ENCODE peak calls at places on chromosomes 5 and 9, in six cellular contexts. F, Z, Q, S, I and R are unnamed samples.

GRCh38 chr5:67089200-67089725 is 107.3 kb downstream of the CD180 start:
- DNase-seq in Z (no peak), I (no peak), F (no peak), Q (peak; percentile 15), S (no peak), R (no peak)

GRCh38 chr9:91207889-91208651 is 153.6 kb downstream of the AUH start:
- DNase-seq in F (no peak), Q (no peak), Z (no peak), S (no peak), I (no peak), R (no peak)

GRCh38 chr9:85053206-85053605 is 383.7 kb downstream of the NTRK2 start:
- DNase-seq in Q (no peak), I (no peak), F (no peak), S (no peak), Z (no peak), R (no peak)

GRCh38 chr9:77601476-77602056 is 46.6 kb downstream of the GNA14 start:
- DNase-seq in Z (no peak), Q (no peak), I (no peak), S (no peak), F (no peak), R (no peak)

GRCh38 chr5:95392593-95393182 is 1.5 kb downstream of the FAM81B start:
- DNase-seq in Q (no peak), Z (no peak), I (no peak), F (no peak), S (peak; percentile 16), R (no peak)

GRCh38 chr9:123394291-123395235 is 38.6 kb downstream of the CRB2 start:
- DNase-seq in Z (no peak), F (no peak), S (no peak), Q (no peak), I (no peak), R (no peak)

GRCh38 chr9:35051069-35051967 is 21.1 kb downstream of the VCP start:
- DNase-seq in I (no peak), F (peak; percentile 65), S (no peak), Z (peak; percentile 41), Q (no peak), R (no peak)

GRCh38 chr9:72589684-72590555 is 68.5 kb downstream of the TMC1 start:
- DNase-seq in I (no peak), Z (no peak), F (no peak), S (no peak), Q (no peak), R (peak; percentile 13)

GRCh38 chr9:97766092-97766491 is 69.0 kb upstream of the XPA start:
- DNase-seq in S (no peak), Q (no peak), I (no peak), F (no peak), Z (no peak), R (no peak)

GRCh38 chr5:135553688-135554462 is 18.1 kb upstream of the NEUROG1 start:
- DNase-seq in F (peak; percentile 46), Q (no peak), S (no peak), Z (peak; percentile 52), I (no peak), R (no peak)

GRCh38 chr5:142684508-142685031 is 1.3 kb downstream of the FGF1 start:
- DNase-seq in S (no peak), Z (no peak), F (peak; percentile 55), Q (no peak), I (no peak), R (no peak)

GRCh38 chr5:122415481-122416120 is 103.6 kb downstream of the SNCAIP start:
- DNase-seq in I (no peak), F (peak; percentile 79), Z (peak; percentile 53), S (peak; percentile 41), Q (peak; percentile 49), R (no peak)

GRCh38 chr5:43193952-43194321 is 1.9 kb downstream of the NIM1K start:
- DNase-seq in Q (no peak), I (no peak), Z (no peak), S (no peak), F (no peak), R (no peak)

GRCh38 chr5:176638437-176638836 is 8.0 kb downstream of the EIF4E1B start:
- DNase-seq in Q (no peak), I (no peak), S (no peak), Z (no peak), F (no peak), R (no peak)

GRCh38 chr9:14298607-14299022 is 15.3 kb downstream of the NFIB start:
- DNase-seq in I (no peak), S (no peak), Q (no peak), F (no peak), Z (no peak), R (no peak)

GRCh38 chr5:170104299-170104698 is 1.4 kb upstream of the FOXI1 start:
- DNase-seq in Q (no peak), S (no peak), I (no peak), Z (no peak), F (no peak), R (no peak)

GRCh38 chr5:31492824-31493223 is 39.1 kb downstream of the DROSHA start:
- DNase-seq in Q (no peak), Z (no peak), F (no peak), S (no peak), I (no peak), R (no peak)

GRCh38 chr9:2012347-2012746 is 2.8 kb upstream of the SMARCA2 start:
- DNase-seq in S (no peak), F (no peak), Q (no peak), Z (no peak), I (no peak), R (no peak)

GRCh38 chr9:115673599-115673998 is 480.0 kb upstream of the PAPPA start:
- DNase-seq in Z (no peak), I (no peak), Q (no peak), F (no peak), S (no peak), R (no peak)

GRCh38 chr5:55577353-55578060 is 42.7 kb upstream of the PLPP1 start:
- DNase-seq in Z (peak; percentile 31), F (peak; percentile 58), Q (peak; percentile 80), S (no peak), I (no peak), R (peak; percentile 75)

GRCh38 chr5:3593771-3594513 is 1.7 kb upstream of the IRX1 start:
- DNase-seq in I (no peak), F (no peak), Q (no peak), Z (no peak), S (no peak), R (no peak)

GRCh38 chr5:90558344-90559192 is at the start of gene ADGRV1:
- DNase-seq in S (peak; percentile 96), Z (peak; percentile 89), I (peak; percentile 87), Q (peak; percentile 29), F (peak; percentile 89), R (no peak)

DNA sequence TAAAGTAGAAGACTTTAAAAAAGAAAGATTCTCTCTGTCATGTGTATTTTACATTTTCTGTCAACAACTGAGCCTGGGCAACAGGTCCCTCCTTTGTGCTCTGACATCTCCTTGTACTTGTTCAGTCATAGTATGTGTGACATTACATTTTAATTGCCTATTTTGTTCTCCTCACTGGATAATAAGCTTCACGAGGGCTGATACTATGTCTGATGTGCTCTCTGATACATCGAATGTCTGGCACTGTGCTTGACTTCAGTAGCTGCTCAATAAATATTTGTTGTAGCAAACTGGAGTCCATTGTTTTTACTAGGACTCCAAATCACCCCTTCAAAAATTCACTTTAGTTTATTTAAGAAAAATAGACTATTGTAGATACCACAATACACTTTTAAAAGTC is 482.0 kb downstream of the RASEF start:
- DNase-seq in I (no peak), Q (no peak), Z (no peak), F (no peak), S (no peak), R (no peak)
- H3K4me1 ChIP-seq in I (no peaks in the 10 kb centered on the region), Q (no peaks in the 10 kb centered on the region), Z (no peaks in the 10 kb centered on the region), F (no peaks in the 10 kb centered on the region), S (peaks cover 2% of the 10 kb centered on the region), R (no peaks in the 10 kb centered on the region)

GRCh38 chr5:33854733-33855151 is 37.0 kb downstream of the ADAMTS12 start:
- DNase-seq in Z (no peak), F (peak; percentile 30), Q (no peak), I (no peak), S (no peak), R (no peak)
- H3K4me1 ChIP-seq in Z (no peaks in the 10 kb centered on the region), F (peaks cover 26% of the 10 kb centered on the region), Q (peaks cover 7% of the 10 kb centered on the region), I (no peaks in the 10 kb centered on the region), S (peaks cover 5% of the 10 kb centered on the region), R (peaks cover 8% of the 10 kb centered on the region)

DNA sequence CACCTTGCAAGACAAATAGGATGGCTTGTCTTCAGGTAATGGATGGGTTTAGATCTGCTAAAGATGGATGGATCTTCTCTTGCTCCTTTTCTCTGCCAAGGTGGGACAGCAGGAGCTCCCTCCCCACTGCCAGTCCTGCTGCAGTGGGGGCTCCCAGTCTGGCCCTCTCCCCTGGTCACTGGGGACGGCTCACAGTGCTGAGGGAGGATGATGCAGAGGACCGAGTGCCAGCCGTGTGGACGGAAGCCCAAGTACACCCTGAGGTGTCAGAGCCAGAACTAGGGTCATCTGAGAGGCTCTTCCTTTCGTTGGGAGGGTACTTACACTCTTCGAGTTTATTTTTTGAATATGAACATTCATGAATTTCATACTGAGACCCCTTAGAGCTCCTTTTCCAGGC is 5.7 kb downstream of the CCDC69 start:
- DNase-seq in F (no peak), Z (no peak), S (no peak), Q (no peak), I (no peak), R (no peak)
- H3K4me1 ChIP-seq in F (peaks cover 11% of the 10 kb centered on the region), Z (peaks cover 61% of the 10 kb centered on the region), S (no peaks in the 10 kb centered on the region), Q (peaks cover 88% of the 10 kb centered on the region), I (no peaks in the 10 kb centered on the region), R (peaks cover 72% of the 10 kb centered on the region)

GRCh38 chr9:136926154-136926704 is 18.3 kb downstream of the FBXW5 start:
- DNase-seq in S (no peak), Q (no peak), Z (no peak), F (no peak), I (no peak), R (no peak)
- H3K4me1 ChIP-seq in S (no peaks in the 10 kb centered on the region), Q (peaks cover 86% of the 10 kb centered on the region), Z (no peaks in the 10 kb centered on the region), F (peaks cover 12% of the 10 kb centered on the region), I (no peaks in the 10 kb centered on the region), R (peaks cover 8% of the 10 kb centered on the region)

GRCh38 chr5:157259699-157260098 is 6.2 kb upstream of the CYFIP2 start:
- DNase-seq in Q (no peak), S (no peak), Z (no peak), I (no peak), F (no peak), R (no peak)
- H3K4me1 ChIP-seq in Q (no peaks in the 10 kb centered on the region), S (peaks cover 2% of the 10 kb centered on the region), Z (peaks cover 13% of the 10 kb centered on the region), I (no peaks in the 10 kb centered on the region), F (no peaks in the 10 kb centered on the region), R (no peaks in the 10 kb centered on the region)

GRCh38 chr9:129803679-129804065 is 688 bp downstream of the TOR1B start:
- DNase-seq in Q (no peak), S (no peak), Z (no peak), F (no peak), I (no peak), R (no peak)

GRCh38 chr9:129798973-129799372 is 4.0 kb upstream of the TOR1B start:
- DNase-seq in Q (no peak), F (no peak), Z (no peak), S (no peak), I (no peak), R (no peak)

GRCh38 chr9:129806126-129806525 is 3.1 kb downstream of the TOR1B start:
- DNase-seq in F (no peak), S (no peak), Q (no peak), I (no peak), Z (no peak), R (no peak)

GRCh38 chr9:129801504-129801903 is 1.5 kb upstream of the TOR1B start:
- DNase-seq in F (no peak), Q (no peak), S (no peak), Z (no peak), I (no peak), R (no peak)

GRCh38 chr9:129802833-129803678 is at the start of gene TOR1B:
- DNase-seq in S (peak; percentile 84), Q (peak; percentile 96), Z (peak; percentile 96), I (peak; percentile 92), F (peak; percentile 95), R (peak; percentile 92)
- H3K4me1 ChIP-seq in S (peaks cover 3% of the 10 kb centered on the region), Q (peaks cover 8% of the 10 kb centered on the region), Z (peaks cover 36% of the 10 kb centered on the region), I (no peaks in the 10 kb centered on the region), F (peaks cover 5% of the 10 kb centered on the region), R (peaks cover 10% of the 10 kb centered on the region)